ENCODE peak calls at places on chromosomes 11 and 22, in seven cellular contexts. X, T, J, O, W, D and F are unnamed samples.

GRCh38 chr11:131666617-131667016 is 296.2 kb downstream of the NTM start:
- DNase-seq in J (no peak), T (no peak), W (no peak), D (no peak), O (peak; percentile 45), X (no peak), F (peak; percentile 70)

GRCh38 chr22:20094158-20094807 is 14.2 kb downstream of the DGCR8 start:
- DNase-seq in O (no peak), T (no peak), W (no peak), D (no peak), J (no peak), X (no peak), F (no peak)

GRCh38 chr22:23376256-23376655 is 195.9 kb downstream of the BCR start:
- DNase-seq in T (peak; percentile 79), J (peak; percentile 80), W (peak; percentile 13), D (peak; percentile 67), O (peak; percentile 40), X (no peak), F (no peak)

GRCh38 chr11:27619039-27619438 is 81.2 kb downstream of the BDNF start:
- DNase-seq in X (no peak), D (no peak), O (no peak), T (no peak), W (no peak), J (no peak), F (peak; percentile 33)

GRCh38 chr11:84947970-84948600 is 679.1 kb downstream of the DLG2 start:
- DNase-seq in X (no peak), T (peak; percentile 75), O (no peak), D (no peak), J (no peak), W (no peak), F (peak; percentile 7)

GRCh38 chr11:27926056-27926455 is 181.9 kb downstream of the KIF18A start:
- DNase-seq in J (no peak), T (no peak), W (no peak), D (no peak), X (no peak), O (no peak), F (no peak)

GRCh38 chr11:17164361-17165246 is 43.2 kb downstream of the PIK3C2A start:
- DNase-seq in J (no peak), D (no peak), W (peak; percentile 41), X (no peak), T (peak; percentile 38), O (no peak), F (peak; percentile 15)

GRCh38 chr11:74696932-74697687 is 34.1 kb downstream of the CHRDL2 start:
- DNase-seq in O (peak; percentile 74), T (peak; percentile 65), W (peak; percentile 92), X (no peak), J (peak; percentile 48), D (no peak), F (peak; percentile 96)

GRCh38 chr11:46235777-46236688 is 41.4 kb upstream of the CREB3L1 start:
- DNase-seq in W (peak; percentile 22), O (peak; percentile 73), T (no peak), X (no peak), D (peak; percentile 14), J (no peak), F (no peak)

GRCh38 chr11:27875480-27876208 is 175.4 kb upstream of the BDNF start:
- DNase-seq in W (no peak), J (no peak), X (no peak), D (no peak), O (no peak), T (no peak), F (no peak)

GRCh38 chr11:67452141-67452952 is at the start of gene GPR152:
- DNase-seq in T (no peak), D (no peak), O (no peak), X (no peak), W (no peak), J (no peak), F (no peak)

GRCh38 chr22:46449116-46449691 is 88.2 kb downstream of the CELSR1 start:
- DNase-seq in O (no peak), T (no peak), D (no peak), W (no peak), J (no peak), X (no peak), F (no peak)

GRCh38 chr22:45324186-45324775 is 14.5 kb downstream of the FAM118A start:
- DNase-seq in J (no peak), X (no peak), D (no peak), W (no peak), T (no peak), O (no peak), F (no peak)

GRCh38 chr11:75797116-75797515 is 17.9 kb upstream of the UVRAG start:
- DNase-seq in D (no peak), T (no peak), W (no peak), J (no peak), X (no peak), O (no peak), F (no peak)

GRCh38 chr11:22349446-22349845 is 11.3 kb downstream of the SLC17A6 start:
- DNase-seq in O (no peak), D (no peak), W (no peak), T (no peak), J (no peak), X (no peak), F (no peak)

GRCh38 chr11:118434553-118435232 is 1.6 kb upstream of the KMT2A start:
- DNase-seq in D (peak; percentile 79), W (peak; percentile 70), J (peak; percentile 74), X (peak; percentile 71), O (peak; percentile 22), T (peak; percentile 83), F (peak; percentile 40)

GRCh38 chr11:57762235-57762866 is 749 bp downstream of the CTNND1 start:
- DNase-seq in D (no peak), O (peak; percentile 41), X (no peak), J (no peak), W (peak; percentile 22), T (no peak), F (no peak)

GRCh38 chr22:39092111-39092867 is 4.8 kb upstream of the APOBEC3H start:
- DNase-seq in X (no peak), D (no peak), J (no peak), W (no peak), T (no peak), O (no peak), F (no peak)

GRCh38 chr22:24542641-24543040 is 12.3 kb downstream of the GUCD1 start:
- DNase-seq in T (no peak), D (no peak), W (no peak), O (no peak), J (no peak), X (no peak), F (no peak)

GRCh38 chr11:58675344-58676155 is 53.1 kb downstream of the CNTF start:
- DNase-seq in D (peak; percentile 87), W (peak; percentile 60), O (peak; percentile 82), X (peak; percentile 52), J (peak; percentile 75), T (peak; percentile 63), F (peak; percentile 59)

GRCh38 chr11:68269414-68270081 is 2.2 kb downstream of the C11orf24 start:
- DNase-seq in D (no peak), O (peak; percentile 87), J (peak; percentile 14), W (peak; percentile 90), X (no peak), T (peak; percentile 48), F (peak; percentile 92)

DNA sequence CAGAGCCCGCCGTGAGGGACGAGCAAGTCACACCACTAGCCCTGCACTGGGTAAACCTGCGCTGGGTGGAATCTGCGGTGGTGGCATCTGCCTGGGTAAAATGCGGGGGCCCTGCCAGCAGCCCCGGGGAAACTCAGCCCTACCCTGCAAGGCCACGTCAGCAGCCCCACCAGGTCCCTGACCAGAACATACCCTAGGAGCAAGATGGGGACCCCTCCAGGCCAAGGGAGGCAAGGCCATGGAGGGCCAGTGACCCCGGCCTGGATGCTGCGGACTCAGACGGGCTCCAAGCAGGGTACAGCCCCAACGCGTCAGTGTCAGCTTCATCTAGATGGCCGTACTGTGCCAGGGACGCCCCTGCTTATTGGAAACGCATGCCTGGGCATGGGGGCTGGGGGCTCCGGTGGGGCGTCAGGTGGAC is 26.3 kb downstream of the TOLLIP start:
- DNase-seq in J (no peak), O (no peak), D (no peak), W (no peak), T (no peak), X (no peak), F (no peak)
- H4K8ac ChIP-seq in J (no peak overlapping the region), O (no peak overlapping the region), D (no peak overlapping the region), W (no peak overlapping the region), T (no peak overlapping the region), X (no peak overlapping the region), F (no peak overlapping the region)

DNA sequence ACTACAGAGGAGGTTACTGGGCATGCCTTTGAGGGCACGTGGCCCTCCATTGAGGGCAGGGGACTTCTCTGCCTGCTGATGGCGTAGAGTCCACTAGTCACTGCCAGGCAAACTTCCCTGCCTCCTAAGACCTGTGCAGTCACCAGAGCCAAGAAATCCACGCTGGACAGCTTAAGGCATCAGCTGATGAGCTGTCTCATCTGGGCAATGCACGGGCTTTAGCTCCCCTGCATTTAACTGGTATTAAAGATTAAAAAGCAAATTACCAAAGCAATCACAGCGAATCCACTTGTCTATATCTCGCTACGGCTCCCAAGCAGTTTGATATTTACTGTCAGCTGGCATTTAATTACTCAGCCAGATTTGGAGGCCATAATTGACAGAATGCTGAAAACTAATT is 68.6 kb downstream of the SPATA19 start:
- DNase-seq in J (no peak), O (no peak), W (no peak), D (no peak), X (no peak), T (no peak), F (no peak)
- H4K8ac ChIP-seq in J (no peak overlapping the region), O (no peak overlapping the region), W (no peak overlapping the region), D (no peak overlapping the region), X (no peak overlapping the region), T (no peak overlapping the region), F (no peak overlapping the region)

GRCh38 chr11:102280237-102280833 is 36.9 kb upstream of the BIRC3 start:
- DNase-seq in O (no peak), T (no peak), J (no peak), D (no peak), W (no peak), X (no peak), F (no peak)
- H4K8ac ChIP-seq in O (no peak overlapping the region), T (no peak overlapping the region), J (no peak overlapping the region), D (no peak overlapping the region), W (no peak overlapping the region), X (no peak overlapping the region), F (no peak overlapping the region)

GRCh38 chr11:30566482-30566881 is 19.7 kb downstream of the MPPED2 start:
- DNase-seq in W (no peak), D (no peak), T (no peak), J (no peak), X (no peak), O (no peak), F (no peak)

GRCh38 chr11:30564994-30565393 is 21.2 kb downstream of the MPPED2 start:
- DNase-seq in D (no peak), J (no peak), W (no peak), O (no peak), T (no peak), X (no peak), F (no peak)

GRCh38 chr11:30568933-30569332 is 17.2 kb downstream of the MPPED2 start:
- DNase-seq in W (no peak), X (no peak), O (no peak), J (no peak), T (no peak), D (no peak), F (no peak)

GRCh38 chr11:30567644-30568043 is 18.5 kb downstream of the MPPED2 start:
- DNase-seq in W (no peak), O (no peak), J (no peak), X (no peak), D (no peak), T (no peak), F (no peak)

DNA sequence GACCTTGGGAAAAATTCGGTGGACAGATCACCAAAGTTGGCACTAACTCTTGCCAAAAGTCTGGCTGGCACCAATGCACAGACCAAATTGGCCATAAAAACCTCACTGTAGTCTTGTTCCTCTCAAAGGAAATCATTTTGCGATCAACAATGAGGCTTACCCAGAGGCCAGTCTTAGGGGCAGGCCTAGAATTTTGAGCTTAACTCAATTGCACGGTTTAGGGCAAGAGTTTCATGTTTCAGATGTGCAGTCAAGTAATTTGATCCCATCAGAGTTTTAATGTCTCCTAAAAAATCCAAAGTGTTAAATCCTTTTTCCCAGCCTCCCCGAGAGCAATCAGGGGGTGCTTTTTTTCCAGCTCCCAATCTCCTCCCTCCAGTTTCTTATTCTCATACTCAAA is 19.0 kb downstream of the MPPED2 start:
- DNase-seq in D (no peak), W (no peak), J (no peak), T (no peak), X (no peak), O (no peak), F (no peak)
- H4K8ac ChIP-seq in D (no peak overlapping the region), W (no peak overlapping the region), J (no peak overlapping the region), T (no peak overlapping the region), X (no peak overlapping the region), O (no peak overlapping the region), F (no peak overlapping the region)